ENCODE peak calls at places on chromosomes 12 and 14, in nine cellular contexts. O, Y, P, Q, C, S, F, M and X are unnamed samples.
A peak's percentile ranks its signal among the peaks of the same experiment; 100 is the strongest.

GRCh38 chr12:51482808-51483532 is 58.3 kb downstream of the SLC4A8 start:
- DNase-seq in M (no peak), Q (no peak), S (no peak), O (no peak), C (no peak), F (no peak), P (no peak), Y (no peak), X (no peak)

GRCh38 chr12:45273717-45274271 is 57.9 kb downstream of the ANO6 start:
- DNase-seq in M (no peak), Q (peak; percentile 78), F (peak; percentile 98), C (no peak), O (peak; percentile 45), P (no peak), S (peak; percentile 71), Y (peak; percentile 96), X (peak; percentile 94)

GRCh38 chr14:75120546-75121291 is 6.1 kb downstream of the NEK9 start:
- DNase-seq in P (no peak), S (no peak), M (no peak), Q (no peak), Y (no peak), F (no peak), O (no peak), C (no peak), X (peak; percentile 34)

GRCh38 chr12:43776498-43776897 is 17.7 kb downstream of the IRAK4 start:
- DNase-seq in O (no peak), F (no peak), M (no peak), S (no peak), Q (peak; percentile 30), P (no peak), C (no peak), Y (peak; percentile 13), X (peak; percentile 50)

GRCh38 chr12:132236129-132236929 is 92.1 kb downstream of the NOC4L start:
- DNase-seq in F (no peak), M (no peak), C (no peak), S (no peak), P (no peak), O (no peak), Y (no peak), Q (no peak), X (no peak)

GRCh38 chr12:116662612-116663144 is 75.2 kb downstream of the SPRING1 start:
- DNase-seq in Q (no peak), M (no peak), F (no peak), O (no peak), P (no peak), S (peak; percentile 28), Y (peak; percentile 8), C (no peak), X (no peak)

GRCh38 chr14:73776194-73776537 is 62.0 kb upstream of the PNMA1 start:
- DNase-seq in O (no peak), Y (no peak), S (no peak), M (no peak), F (no peak), C (no peak), Q (no peak), P (no peak), X (no peak)

GRCh38 chr12:92000587-92000986 is 145.1 kb downstream of the BTG1 start:
- DNase-seq in S (no peak), M (no peak), Y (no peak), C (no peak), P (no peak), O (no peak), Q (no peak), F (no peak), X (no peak)

GRCh38 chr12:131946757-131947156 is 3.0 kb upstream of the EP400 start:
- DNase-seq in S (no peak), C (no peak), Q (no peak), F (no peak), Y (no peak), O (no peak), M (no peak), P (no peak), X (no peak)

GRCh38 chr14:102591372-102591943 is 991 bp upstream of the RCOR1 start:
- DNase-seq in Y (no peak), C (no peak), M (peak; percentile 28), O (no peak), P (no peak), S (peak; percentile 35), F (no peak), Q (no peak), X (no peak)

GRCh38 chr12:109432842-109433304 is 44.2 kb downstream of the KCTD10 start:
- DNase-seq in Q (peak; percentile 69), M (peak; percentile 87), O (peak; percentile 66), F (peak; percentile 74), Y (peak; percentile 71), S (peak; percentile 85), P (peak; percentile 90), C (peak; percentile 65), X (peak; percentile 85)

GRCh38 chr12:2832550-2833127 is 2.2 kb downstream of the NRIP2 start:
- DNase-seq in S (no peak), P (no peak), C (no peak), O (no peak), F (no peak), Y (no peak), Q (no peak), M (no peak), X (no peak)

GRCh38 chr12:2836004-2836403 is 1.2 kb upstream of the NRIP2 start:
- DNase-seq in C (no peak), O (no peak), M (no peak), S (no peak), Y (no peak), F (no peak), P (no peak), Q (no peak), X (no peak)

GRCh38 chr12:2834581-2835491 is at the start of gene NRIP2:
- DNase-seq in M (no peak), Q (no peak), P (peak; percentile 51), O (no peak), F (peak; percentile 32), S (peak; percentile 42), Y (no peak), C (no peak), X (no peak)

GRCh38 chr12:2833327-2833726 is 1.5 kb downstream of the NRIP2 start:
- DNase-seq in Q (no peak), P (no peak), S (no peak), Y (peak; percentile 16), O (no peak), C (no peak), M (no peak), F (no peak), X (peak; percentile 58)

DNA sequence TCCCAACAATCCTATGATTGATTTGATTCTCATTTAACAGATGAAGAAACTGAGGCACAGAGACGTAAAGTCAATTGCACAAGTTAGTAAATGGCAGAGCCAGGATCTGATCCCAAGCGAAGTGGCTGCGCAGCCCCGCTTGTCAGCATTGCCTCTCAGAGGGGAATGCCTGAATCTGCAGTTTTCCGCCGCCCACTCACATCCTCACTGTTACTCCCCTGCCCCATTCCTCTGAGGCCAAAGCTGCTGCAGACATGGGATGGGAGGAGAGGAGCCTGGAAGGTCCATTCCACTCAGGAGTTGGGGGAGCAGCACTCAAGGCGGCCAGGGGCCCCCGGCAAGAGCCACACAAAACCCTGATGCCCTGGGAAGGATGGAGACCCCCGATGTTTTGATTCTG is 1.0 kb downstream of the NRIP2 start:
- DNase-seq in F (no peak), O (no peak), M (no peak), P (peak; percentile 40), Q (no peak), S (peak; percentile 25), Y (no peak), C (no peak), X (no peak)
- H3K4me3 ChIP-seq in F (no peak overlapping the region), O (no peak overlapping the region), M (peak overlapping the region; percentile 25), P (peak overlapping the region; percentile 46), Q (no peak overlapping the region), S (no peak overlapping the region), Y (no peak overlapping the region), C (no peak overlapping the region), X (no peak overlapping the region)

GRCh38 chr14:65286443-65286842 is 126.1 kb upstream of the FUT8 start:
- DNase-seq in P (no peak), C (no peak), Q (peak; percentile 32), S (no peak), F (no peak), Y (no peak), O (no peak), M (peak; percentile 24), X (no peak)
- TF ChIP-seq CTCF in P (no peak), C (no peak), Q (peak; percentile 19), S (no peak), F (peak; percentile 37), Y (no peak), O (no peak), M (no peak), X (no peak)

DNA sequence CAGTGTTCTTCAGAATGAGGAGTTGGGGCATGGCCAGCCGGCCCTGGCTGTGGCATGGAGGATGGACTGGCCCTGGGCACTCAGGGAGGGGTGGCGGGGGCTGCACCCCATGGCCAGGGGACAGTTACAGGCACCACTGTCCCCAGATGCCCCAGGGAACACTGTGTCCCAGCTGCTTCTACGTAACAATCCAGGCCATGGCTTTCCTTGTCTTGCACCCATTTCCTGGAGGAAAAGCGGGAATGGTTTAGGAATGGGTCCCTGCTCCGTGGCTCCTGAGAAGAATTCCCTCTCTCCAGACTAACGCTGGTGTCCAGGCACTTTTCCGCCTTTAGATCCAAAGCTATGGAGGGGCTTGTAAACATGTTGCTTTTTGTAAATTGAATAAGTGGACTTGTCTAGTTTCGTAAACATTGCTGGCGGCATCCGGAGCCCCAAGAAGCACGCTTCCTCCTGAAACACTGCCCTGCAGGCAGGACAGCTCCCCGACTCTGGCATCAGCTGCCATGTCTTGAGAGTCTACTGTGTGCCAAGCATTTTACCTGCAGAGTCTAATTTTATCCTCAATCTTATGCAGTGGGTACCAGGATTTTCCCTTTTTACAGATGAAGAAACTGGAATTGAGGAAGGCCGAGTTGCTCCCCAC is 238.3 kb downstream of the SLC41A2 start:
- DNase-seq in M (no peak), S (no peak), Y (no peak), P (no peak), C (no peak), Q (no peak), O (no peak), F (no peak), X (no peak)
- H3K4me3 ChIP-seq in M (peak overlapping the region; percentile 30), S (no peak overlapping the region), Y (no peak overlapping the region), P (peak overlapping the region; percentile 54), C (no peak overlapping the region), Q (no peak overlapping the region), O (peak overlapping the region; percentile 64), F (peak overlapping the region; percentile 35), X (no peak overlapping the region)

GRCh38 chr14:100640481-100641273 is 53.5 kb upstream of the BEGAIN start:
- DNase-seq in F (peak; percentile 78), O (no peak), Q (no peak), M (peak; percentile 37), Y (no peak), C (no peak), P (no peak), S (no peak), X (no peak)

GRCh38 chr14:100639280-100639679 is 52.1 kb upstream of the BEGAIN start:
- DNase-seq in S (no peak), Q (no peak), M (no peak), Y (no peak), O (no peak), C (no peak), F (no peak), P (no peak), X (no peak)

GRCh38 chr14:100644383-100644782 is 57.2 kb upstream of the BEGAIN start:
- DNase-seq in F (no peak), O (no peak), Y (no peak), Q (no peak), M (no peak), C (no peak), P (no peak), S (no peak), X (no peak)

GRCh38 chr14:100638211-100638855 is 51.1 kb upstream of the BEGAIN start:
- DNase-seq in Q (no peak), M (no peak), P (no peak), F (no peak), C (no peak), S (no peak), O (no peak), Y (no peak), X (no peak)

GRCh38 chr14:100641274-100641860 is 54.1 kb upstream of the BEGAIN start:
- DNase-seq in O (no peak), M (no peak), F (no peak), P (no peak), C (no peak), Y (no peak), Q (no peak), S (no peak), X (no peak)
- TF ChIP-seq CTCF in O (no peak), M (no peak), F (no peak), P (no peak), C (no peak), Y (no peak), Q (no peak), S (no peak), X (no peak)